ENCODE peak calls at places on chromosomes 11 and 22, in five cellular contexts. I, U, T, B and D are unnamed samples.

GRCh38 chr11:11467278-11467677 is 114.2 kb upstream of the CSNK2A3 start:
- DNase-seq in I (no peak), U (no peak), T (no peak), B (no peak), D (no peak)

GRCh38 chr22:27401321-27401720 is 400.2 kb downstream of the MN1 start:
- DNase-seq in I (no peak), U (no peak), T (no peak), B (no peak), D (no peak)

GRCh38 chr11:19651654-19652053 is 61.0 kb upstream of the NAV2 start:
- DNase-seq in I (no peak), U (no peak), T (no peak), B (no peak), D (no peak)

GRCh38 chr11:63915961-63916836 is 765 bp downstream of the RCOR2 start:
- DNase-seq in I (no peak), U (no peak), T (no peak), B (no peak), D (no peak)

GRCh38 chr11:40054631-40055030 is 1404.8 kb downstream of the LRRC4C start:
- DNase-seq in I (no peak), U (no peak), T (no peak), B (no peak), D (no peak)

GRCh38 chr22:24810043-24810749 is 4.2 kb downstream of the SGSM1 start:
- DNase-seq in I (no peak), U (no peak), T (no peak), B (no peak), D (no peak)

GRCh38 chr11:116513894-116514293 is 258.9 kb downstream of the BUD13 start:
- DNase-seq in I (no peak), U (peak), T (peak), B (no peak), D (no peak)

GRCh38 chr22:30863161-30863833 is 105.3 kb downstream of the MORC2 start:
- DNase-seq in I (no peak), U (no peak), T (no peak), B (no peak), D (no peak)

GRCh38 chr22:21800552-21801303 is 65.1 kb upstream of the YPEL1 start:
- DNase-seq in I (no peak), U (no peak), T (no peak), B (no peak), D (no peak)

GRCh38 chr11:67277231-67277961 is 11.1 kb downstream of the GRK2 start:
- DNase-seq in I (peak), U (peak), T (peak), B (peak), D (peak)

GRCh38 chr11:66124564-66124963 is 54.5 kb downstream of the PACS1 start:
- DNase-seq in I (no peak), U (no peak), T (no peak), B (no peak), D (no peak)

GRCh38 chr11:74620537-74620936 is 28.2 kb downstream of the POLD3 start:
- DNase-seq in I (no peak), U (no peak), T (no peak), B (no peak), D (no peak)

GRCh38 chr11:73311394-73311869 is 3.4 kb downstream of the ARHGEF17 start:
- DNase-seq in I (no peak), U (no peak), T (no peak), B (no peak), D (no peak)

GRCh38 chr11:73465019-73465675 is 88.9 kb downstream of the RELT start:
- DNase-seq in I (no peak), U (no peak), T (no peak), B (no peak), D (no peak)

GRCh38 chr11:86101941-86102407 is 33.1 kb upstream of the PICALM start:
- DNase-seq in I (peak), U (no peak), T (no peak), B (no peak), D (no peak)

GRCh38 chr11:105732611-105733010 is 122.7 kb downstream of the GRIA4 start:
- DNase-seq in I (no peak), U (no peak), T (no peak), B (no peak), D (no peak)

GRCh38 chr11:68962527-68963250 is 18.1 kb downstream of the MRGPRD start:
- DNase-seq in I (no peak), U (no peak), T (no peak), B (peak), D (no peak)

GRCh38 chr11:12216542-12217422 is 106.4 kb downstream of the MICAL2 start:
- DNase-seq in I (no peak), U (no peak), T (no peak), B (no peak), D (no peak)

DNA sequence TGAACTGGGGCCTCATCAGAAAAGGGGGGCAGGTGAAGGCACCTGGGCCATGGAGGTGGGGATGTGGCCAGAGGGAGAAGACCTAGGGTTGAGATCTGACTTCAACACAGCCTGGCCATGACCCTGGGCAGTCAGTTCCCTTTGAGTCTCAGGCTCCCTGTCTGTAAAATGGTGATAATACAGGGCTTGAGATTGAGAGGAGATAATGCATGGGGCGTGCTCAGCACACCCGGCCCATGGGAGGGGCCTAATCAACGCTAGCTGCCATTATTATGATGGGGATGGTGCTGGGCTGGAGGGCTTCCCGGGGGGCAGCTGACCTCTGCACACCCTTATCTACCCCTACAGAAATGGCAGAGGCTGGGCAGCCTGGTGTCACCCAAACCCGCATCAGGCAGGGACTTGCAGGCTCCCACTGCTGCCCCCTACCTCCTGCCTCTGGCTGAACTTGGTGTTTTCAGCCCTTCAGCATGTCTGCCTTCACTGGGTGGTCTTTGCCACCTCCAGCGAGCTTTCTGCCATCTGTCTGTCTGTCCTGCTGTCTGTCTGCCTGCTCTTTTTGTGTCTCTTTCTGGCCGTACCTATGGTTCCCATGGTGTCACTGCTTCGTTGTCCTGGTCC is 84.5 kb downstream of the CACNA1I start:
- DNase-seq in I (no peak), U (no peak), T (no peak), B (no peak), D (no peak)
- TF ChIP-seq CTCF in I (no peak), U (no peak), T (peak), B (no peak), D (no peak)

GRCh38 chr22:43057641-43058040 is 31.6 kb downstream of the TTLL1 start:
- DNase-seq in I (no peak), U (no peak), T (no peak), B (no peak), D (no peak)

GRCh38 chr22:43066134-43066533 is 23.1 kb downstream of the TTLL1 start:
- DNase-seq in I (no peak), U (no peak), T (no peak), B (no peak), D (no peak)

DNA sequence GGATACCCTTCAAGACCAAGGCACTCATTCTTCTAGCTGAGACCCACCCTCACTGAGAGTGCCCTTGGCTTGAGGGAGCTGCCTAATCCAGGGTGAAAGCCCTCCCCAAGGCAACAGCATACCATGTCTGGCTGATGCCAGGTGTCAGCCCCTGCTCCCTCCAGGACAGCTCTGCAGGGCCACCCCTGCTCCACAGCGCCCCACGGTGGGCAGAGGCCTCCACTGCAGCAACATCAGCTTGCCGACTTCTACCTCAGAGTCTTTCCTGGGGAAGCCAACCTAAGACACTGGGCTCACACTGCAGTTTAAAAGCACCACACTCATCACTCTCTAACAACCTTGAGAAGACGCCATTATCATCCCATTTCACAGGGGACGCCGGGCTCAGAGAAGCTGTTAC is 29.0 kb downstream of the TTLL1 start:
- DNase-seq in I (peak), U (no peak), T (no peak), B (peak), D (no peak)
- TF ChIP-seq CTCF in I (peak), U (peak), T (peak), B (peak), D (no peak)

DNA sequence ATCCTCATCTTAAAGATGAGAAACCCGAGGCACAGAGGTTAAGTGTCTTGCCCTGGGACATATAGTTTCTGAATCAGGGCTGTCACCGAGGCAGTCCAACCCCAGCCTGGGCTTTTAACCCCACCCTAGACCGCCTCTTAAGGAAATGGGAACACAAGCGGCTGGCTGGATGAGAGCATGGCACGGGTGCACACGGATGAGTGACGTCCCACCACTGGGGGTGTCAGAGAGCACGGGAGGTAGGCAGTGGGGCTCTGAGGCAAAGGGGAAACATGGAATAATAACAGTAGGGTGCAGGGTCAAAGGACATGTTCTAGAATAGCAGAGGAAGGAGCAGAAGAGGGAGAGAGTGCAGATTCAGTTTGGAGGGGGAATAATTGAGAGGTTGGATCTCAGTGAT is 22.3 kb downstream of the PPFIBP2 start:
- DNase-seq in I (no peak), U (no peak), T (no peak), B (no peak), D (no peak)
- TF ChIP-seq CTCF in I (peak), U (no peak), T (peak), B (no peak), D (no peak)

DNA sequence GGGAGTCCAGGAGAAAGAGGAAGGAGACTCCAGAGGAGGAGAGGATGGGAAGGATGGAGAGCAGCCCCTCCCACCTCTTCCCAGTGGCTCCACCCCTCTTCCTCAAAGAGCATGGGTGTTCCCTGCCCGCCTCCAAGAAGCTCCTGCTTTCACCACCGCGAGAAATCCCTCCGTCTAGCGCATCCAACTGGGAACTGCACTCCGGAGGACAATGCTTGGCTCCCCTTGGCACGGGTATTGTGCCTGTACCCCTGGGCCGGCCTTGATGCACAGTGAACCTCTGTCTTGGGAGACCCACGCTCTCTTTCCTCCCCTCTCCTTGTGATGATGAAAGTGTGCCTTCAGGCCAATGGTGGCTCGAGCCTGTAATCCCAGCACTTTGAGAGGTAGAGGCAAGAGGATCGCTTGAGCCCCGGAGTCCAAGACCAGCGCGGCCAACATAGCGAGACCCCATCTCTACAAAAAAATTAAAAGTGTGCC is 14.9 kb upstream of the ADA2 start:
- DNase-seq in I (no peak), U (no peak), T (peak), B (peak), D (no peak)
- TF ChIP-seq CTCF in I (no peak), U (no peak), T (peak), B (no peak), D (no peak)

DNA sequence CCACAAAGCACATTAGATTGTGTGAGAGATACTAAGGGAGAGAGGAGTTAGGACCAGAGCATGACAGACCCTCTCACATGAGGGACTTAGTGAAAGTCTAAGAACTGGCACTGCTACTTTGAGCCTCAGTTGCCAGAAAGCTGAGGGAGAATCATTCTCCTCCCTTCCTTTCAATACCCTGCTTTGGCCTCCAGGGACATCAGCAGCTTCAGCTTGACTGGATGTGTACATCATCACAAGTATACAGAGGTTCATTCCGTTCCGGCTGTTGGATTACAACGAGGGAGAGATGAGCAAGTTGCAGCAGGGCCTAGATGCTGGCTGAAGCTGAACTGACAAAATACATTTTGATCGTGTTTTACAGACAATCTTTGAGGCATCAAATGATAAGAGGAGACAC is 15.7 kb upstream of the ANO5 start:
- DNase-seq in I (no peak), U (no peak), T (no peak), B (no peak), D (no peak)
- TF ChIP-seq CTCF in I (no peak), U (no peak), T (no peak), B (no peak), D (no peak)

DNA sequence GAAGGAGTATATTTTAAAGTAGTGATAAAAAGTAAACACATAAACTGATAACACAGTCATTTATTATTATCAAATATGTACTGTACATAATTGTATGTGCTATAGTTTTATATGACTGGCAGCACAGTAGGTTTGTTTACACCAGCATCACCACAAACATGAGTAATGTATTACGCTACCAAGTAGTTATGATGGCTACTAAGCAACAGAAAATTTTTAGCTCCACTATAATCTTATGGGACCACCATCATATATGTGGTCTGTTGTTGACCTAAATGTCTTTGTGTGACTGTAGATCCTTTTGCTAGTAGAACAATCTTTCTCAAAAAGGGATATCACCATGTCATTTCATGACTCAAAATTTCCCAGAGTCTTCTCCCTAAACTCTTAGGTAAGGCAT is 93.5 kb downstream of the LARGE2 start:
- DNase-seq in I (no peak), U (no peak), T (no peak), B (no peak), D (no peak)
- TF ChIP-seq CTCF in I (no peak), U (no peak), T (no peak), B (no peak), D (no peak)

GRCh38 chr11:2691355-2691761 is 8.4 kb downstream of the KCNQ1OT1 start:
- DNase-seq in I (no peak), U (no peak), T (no peak), B (no peak), D (no peak)

GRCh38 chr11:2690596-2691354 is 9.0 kb downstream of the KCNQ1OT1 start:
- DNase-seq in I (no peak), U (no peak), T (no peak), B (no peak), D (no peak)

GRCh38 chr11:2693851-2694261 is 5.9 kb downstream of the KCNQ1OT1 start:
- DNase-seq in I (no peak), U (no peak), T (no peak), B (no peak), D (no peak)

GRCh38 chr11:2693271-2693833 is 6.4 kb downstream of the KCNQ1OT1 start:
- DNase-seq in I (no peak), U (no peak), T (no peak), B (no peak), D (no peak)

GRCh38 chr11:2691991-2692841 is 7.6 kb downstream of the KCNQ1OT1 start:
- DNase-seq in I (no peak), U (no peak), T (no peak), B (no peak), D (no peak)
- TF ChIP-seq CTCF in I (no peak), U (peak), T (peak), B (peak), D (no peak)

DNA sequence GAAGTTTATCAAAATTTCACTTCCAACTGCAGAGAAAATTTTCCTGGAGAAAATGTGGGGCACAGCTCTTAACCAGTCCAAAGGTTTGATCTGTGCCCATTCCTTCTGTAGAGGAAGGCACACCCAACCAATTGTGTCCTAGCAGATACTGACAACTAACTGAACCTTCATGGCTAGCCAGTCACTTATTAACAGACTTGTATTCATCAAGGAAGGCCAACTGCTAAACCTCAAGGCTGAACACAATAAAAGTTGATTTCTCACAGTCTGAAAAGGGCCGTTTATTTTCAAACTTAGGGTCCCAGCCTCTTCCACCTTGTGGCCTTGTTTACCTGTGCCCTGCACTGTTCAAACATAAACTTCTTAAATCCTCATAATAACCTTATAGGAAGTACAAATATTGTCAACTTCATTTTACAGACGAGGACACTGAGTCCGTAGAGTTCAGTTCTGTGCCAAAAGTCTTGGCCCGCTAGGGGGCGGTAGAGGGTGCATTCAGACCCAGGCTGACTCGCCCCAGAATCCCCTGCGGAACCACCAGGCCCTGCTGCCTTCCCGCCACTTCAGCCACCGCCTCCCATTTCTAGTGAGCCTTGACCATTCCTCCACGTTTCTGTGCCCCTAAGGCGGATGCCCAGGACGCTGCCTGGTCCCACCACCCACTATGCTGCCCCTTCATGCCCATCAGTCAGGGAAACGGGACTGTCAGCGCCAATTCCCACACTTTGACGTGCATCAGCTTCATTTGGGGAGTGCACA is 19.3 kb downstream of the SYT13 start:
- DNase-seq in I (no peak), U (no peak), T (no peak), B (no peak), D (no peak)
- TF ChIP-seq CTCF in I (no peak), U (no peak), T (peak), B (peak), D (no peak)

DNA sequence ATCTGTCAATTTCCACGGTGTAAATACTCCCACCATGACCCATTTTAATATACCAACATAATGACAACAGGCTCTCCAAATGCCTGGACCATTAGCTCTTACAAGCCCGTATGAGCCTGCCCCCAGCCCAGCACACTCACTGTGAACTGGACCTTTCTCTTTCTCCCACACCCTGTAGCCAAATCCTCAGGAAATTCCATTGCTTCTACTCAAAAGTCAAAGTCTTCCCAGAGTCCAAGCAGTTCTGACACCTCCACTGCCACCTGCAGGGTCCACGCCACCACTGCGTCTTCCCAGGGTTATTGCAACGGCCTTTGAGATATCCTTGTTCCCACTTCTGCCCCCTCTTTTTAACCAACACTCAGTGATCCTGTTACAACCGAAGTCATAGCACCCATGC is 110.1 kb upstream of the ASPHD2 start:
- DNase-seq in I (no peak), U (no peak), T (peak), B (no peak), D (no peak)
- TF ChIP-seq CTCF in I (no peak), U (no peak), T (peak), B (no peak), D (no peak)